ENCODE peak calls at places on chromosomes 6 and 20, in five cellular contexts. T is nucleus accumbens, E is foreskin fibroblast, K is DMS53, C is NCI-H1105. I is an unnamed sample.
A peak's percentile ranks its signal among the peaks of the same experiment; 100 is the strongest.

GRCh38 chr6:16496982-16497823 is 258.8 kb downstream of the GMPR start:
- DNase-seq in T (no peak), E (peak; percentile 15), K (no peak), C (no peak), I (no peak)

GRCh38 chr20:59144179-59144830 is 19.3 kb upstream of the ZNF831 start:
- DNase-seq in T (no peak), E (no peak), K (no peak), C (no peak), I (no peak)

GRCh38 chr20:48733296-48733790 is 94.5 kb downstream of the PREX1 start:
- DNase-seq in T (no peak), E (no peak), K (no peak), C (no peak), I (no peak)

GRCh38 chr6:141562181-141562800 is 570.4 kb upstream of the GJE1 start:
- DNase-seq in T (no peak), E (peak; percentile 40), K (peak; percentile 81), C (peak; percentile 17), I (no peak)

GRCh38 chr6:37758647-37759046 is 60.9 kb upstream of the ZFAND3 start:
- DNase-seq in T (no peak), E (no peak), K (no peak), C (no peak), I (no peak)

GRCh38 chr6:69233195-69233524 is 563.6 kb downstream of the LMBRD1 start:
- DNase-seq in T (no peak), E (no peak), K (peak; percentile 74), C (peak; percentile 43), I (no peak)

GRCh38 chr6:33192671-33193602 is 670 bp upstream of the COL11A2 start:
- DNase-seq in T (peak; percentile 35), E (peak; percentile 68), K (peak; percentile 44), C (peak; percentile 37), I (no peak)

GRCh38 chr6:24223131-24223715 is 97.2 kb downstream of the NRSN1 start:
- DNase-seq in T (no peak), E (peak; percentile 8), K (peak; percentile 33), C (no peak), I (no peak)

GRCh38 chr6:28474441-28475219 is 31.3 kb upstream of the ZSCAN23 start:
- DNase-seq in T (no peak), E (peak; percentile 92), K (peak; percentile 54), C (peak; percentile 61), I (peak; percentile 84)

GRCh38 chr6:131924881-131925474 is 26.2 kb downstream of the CCN2 start:
- DNase-seq in T (no peak), E (peak; percentile 72), K (peak; percentile 72), C (no peak), I (no peak)

GRCh38 chr20:56373942-56374341 is 15.2 kb downstream of the FAM210B start:
- DNase-seq in T (no peak), E (peak; percentile 94), K (peak; percentile 58), C (no peak), I (no peak)

GRCh38 chr6:30508890-30509736 is 19.8 kb downstream of the HLA-E start:
- DNase-seq in T (no peak), E (peak; percentile 39), K (no peak), C (no peak), I (no peak)

GRCh38 chr6:11772109-11772830 is 6.3 kb downstream of the ADTRP start:
- DNase-seq in T (no peak), E (peak; percentile 93), K (no peak), C (no peak), I (peak; percentile 84)

GRCh38 chr6:120938876-120939231 is 395.4 kb downstream of the TBC1D32 start:
- DNase-seq in T (no peak), E (no peak), K (no peak), C (no peak), I (no peak)

GRCh38 chr20:47126374-47126705 is 230.2 kb downstream of the ZMYND8 start:
- DNase-seq in T (no peak), E (peak; percentile 27), K (no peak), C (no peak), I (no peak)

GRCh38 chr6:139582956-139583355 is 208.5 kb upstream of the CITED2 start:
- DNase-seq in T (no peak), E (no peak), K (no peak), C (no peak), I (no peak)

GRCh38 chr6:46269447-46270229 is 98.9 kb upstream of the ENPP5 start:
- DNase-seq in T (no peak), E (no peak), K (peak; percentile 11), C (no peak), I (no peak)

GRCh38 chr6:110626442-110626841 is 150.0 kb upstream of the SLC22A16 start:
- DNase-seq in T (no peak), E (no peak), K (no peak), C (no peak), I (no peak)

GRCh38 chr6:170074435-170074834 is 216.4 kb downstream of the DLL1 start:
- DNase-seq in T (no peak), E (no peak), K (no peak), C (no peak), I (no peak)

GRCh38 chr6:56072856-56073255 is 174.5 kb downstream of the COL21A1 start:
- DNase-seq in T (no peak), E (peak; percentile 69), K (no peak), C (no peak), I (no peak)

GRCh38 chr6:129920103-129920798 is 59.1 kb upstream of the TMEM244 start:
- DNase-seq in T (no peak), E (peak; percentile 41), K (no peak), C (no peak), I (no peak)

GRCh38 chr6:73579389-73579788 is 58.6 kb upstream of the EEF1A1 start:
- DNase-seq in T (no peak), E (no peak), K (peak; percentile 44), C (no peak), I (no peak)

GRCh38 chr6:128491643-128492206 is 28.7 kb downstream of the PTPRK start:
- DNase-seq in T (no peak), E (no peak), K (no peak), C (peak; percentile 20), I (no peak)

GRCh38 chr6:111985202-111985731 is 68.6 kb upstream of the CCN6 start:
- DNase-seq in T (no peak), E (peak; percentile 94), K (peak; percentile 96), C (peak; percentile 83), I (peak; percentile 74)

GRCh38 chr6:122530440-122531046 is 58.9 kb upstream of the SERINC1 start:
- DNase-seq in T (no peak), E (peak; percentile 67), K (peak; percentile 84), C (peak; percentile 56), I (peak; percentile 30)

GRCh38 chr6:152595507-152595906 is 41.7 kb downstream of the SYNE1 start:
- DNase-seq in T (no peak), E (peak; percentile 43), K (peak; percentile 19), C (no peak), I (no peak)

GRCh38 chr6:166757226-166758135 is 130.4 kb upstream of the RPS6KA2 start:
- DNase-seq in T (no peak), E (peak; percentile 80), K (peak; percentile 58), C (peak; percentile 93), I (no peak)

GRCh38 chr6:149335924-149336323 is 18.4 kb downstream of the TAB2 start:
- DNase-seq in T (no peak), E (peak; percentile 73), K (no peak), C (no peak), I (no peak)

GRCh38 chr6:7721654-7722053 is 4.2 kb upstream of the BMP6 start:
- DNase-seq in T (no peak), E (peak; percentile 52), K (peak; percentile 72), C (peak; percentile 15), I (no peak)

GRCh38 chr6:39194466-39194865 is 34.8 kb downstream of the KCNK5 start:
- DNase-seq in T (no peak), E (no peak), K (no peak), C (no peak), I (no peak)

GRCh38 chr20:25987073-25987927 is 290.6 kb upstream of the ZNF337 start:
- DNase-seq in T (peak; percentile 13), E (peak; percentile 41), K (peak; percentile 83), C (peak; percentile 83), I (peak; percentile 23)

GRCh38 chr6:73803562-73804221 is 107.7 kb downstream of the CD109 start:
- DNase-seq in T (no peak), E (peak; percentile 86), K (peak; percentile 82), C (peak; percentile 5), I (peak; percentile 52)

I was measured in HS-27A.